ENCODE peak calls at places on chromosome 11, in six cellular contexts. H is endothelial cell; V is foreskin fibroblast; Q is epithelial cell of proximal tubule; N is activated CD4-positive, alpha-beta T cell treated with anti-CD3 and anti-CD28 coated beads, Interleukin-2, amount 50 U/mL, for 24 hours; X is stimulated activated CD4-positive, alpha-beta T cell treated with anti-CD3 and anti-CD28 coated beads, TNF-alpha, amount 100 ng/mL, for 1 hour. A is an unnamed sample.

GRCh38 chr11:10310301-10310841 is 5.5 kb downstream of the ADM start:
- DNase-seq in H (no peak), V (peak; percentile 59), Q (no peak), N (no peak), X (no peak), A (no peak)

GRCh38 chr11:110903830-110904229 is 191.6 kb upstream of the ARHGAP20 start:
- DNase-seq in H (no peak), V (peak; percentile 81), Q (no peak), N (no peak), X (no peak), A (no peak)

GRCh38 chr11:57491371-57492061 is 24.0 kb downstream of the SLC43A1 start:
- DNase-seq in H (peak; percentile 70), V (peak; percentile 56), Q (no peak), N (no peak), X (no peak), A (peak; percentile 16)

GRCh38 chr11:12803086-12803826 is 129.0 kb downstream of the TEAD1 start:
- DNase-seq in H (no peak), V (peak; percentile 52), Q (peak; percentile 70), N (no peak), X (no peak), A (no peak)

GRCh38 chr11:2328040-2328439 is 26.2 kb downstream of the TSPAN32 start:
- DNase-seq in H (no peak), V (no peak), Q (no peak), N (no peak), X (no peak), A (no peak)

GRCh38 chr11:108562746-108563581 is 30.6 kb downstream of the EXPH5 start:
- DNase-seq in H (no peak), V (peak; percentile 44), Q (no peak), N (no peak), X (no peak), A (no peak)

GRCh38 chr11:116960916-116961315 is 123.5 kb upstream of the APOA1 start:
- DNase-seq in H (no peak), V (peak; percentile 87), Q (peak; percentile 32), N (no peak), X (no peak), A (no peak)

GRCh38 chr11:116542386-116542785 is 230.4 kb downstream of the BUD13 start:
- DNase-seq in H (no peak), V (no peak), Q (no peak), N (no peak), X (no peak), A (no peak)

A was measured in activated T-helper 1 cell treated with Interleukin-2 at 50 U/mL for 16 hours.